ENCODE peak calls at places on chromosome 6, in eight cellular contexts. C is HFF-Myc; E is lung; F is stimulated activated CD4-positive, alpha-beta T cell treated with anti-CD3 and anti-CD28 coated beads, Interleukin-1b, Interleukin-23, amount 100 ng/mL, for 24 hours; H is body of pancreas; X is GM12892; T is stimulated activated CD8-positive, alpha-beta memory T cell treated with anti-CD3 and anti-CD28 coated beads, Interleukin-7, amount 100 ng/mL, for 24 hours; M is NCI-H1417. D is an unnamed sample.

GRCh38 chr6:157528931-157529653 is 148.1 kb downstream of the ZDHHC14 start:
- DNase-seq in E (no peak), X (no peak), T (no peak), F (no peak), M (peak), H (no peak), C (no peak), D (no peak)

GRCh38 chr6:167103041-167103816 is 19.7 kb upstream of the CCR6 start:
- DNase-seq in E (no peak), C (no peak), F (no peak), X (peak), H (no peak), T (no peak), M (no peak), D (no peak)

GRCh38 chr6:140320081-140320798 is 945.8 kb upstream of the CITED2 start:
- DNase-seq in F (no peak), H (no peak), E (no peak), M (no peak), X (no peak), T (no peak), C (no peak), D (no peak)

GRCh38 chr6:151372164-151372563 is 19.2 kb downstream of the ZBTB2 start:
- DNase-seq in M (no peak), F (no peak), H (no peak), T (no peak), X (no peak), C (no peak), E (no peak), D (no peak)

GRCh38 chr6:22147983-22148797 is 148.6 kb downstream of the PRL start:
- DNase-seq in E (no peak), T (no peak), C (peak), X (no peak), M (peak), H (peak), F (no peak), D (no peak)

GRCh38 chr6:135280375-135281136 is 99.4 kb downstream of the MYB start:
- DNase-seq in F (no peak), C (peak), X (no peak), M (no peak), H (no peak), T (no peak), E (no peak), D (no peak)

GRCh38 chr6:73537677-73538076 is 16.8 kb upstream of the EEF1A1 start:
- DNase-seq in H (no peak), M (no peak), E (no peak), C (no peak), X (no peak), T (no peak), F (no peak), D (no peak)

GRCh38 chr6:66508433-66508832 is 801.4 kb upstream of the EYS start:
- DNase-seq in X (no peak), T (no peak), E (no peak), M (no peak), C (no peak), H (no peak), F (no peak), D (no peak)

GRCh38 chr6:133467231-133467981 is 226.2 kb downstream of the EYA4 start:
- DNase-seq in H (no peak), F (no peak), X (no peak), T (no peak), M (no peak), C (no peak), E (no peak), D (no peak)

D was measured in GM12891.